ENCODE peak calls at places on chromosome 9, in four cellular contexts. V is WTC11, W is A549, T is K562. F is an unnamed sample.

GRCh38 chr9:33080534-33080933 is 4.1 kb upstream of the SMU1 start:
- DNase-seq in V (no peak), T (no peak), W (no peak), F (no peak)

GRCh38 chr9:112532427-112532826 is 45.8 kb downstream of the KIAA1958 start:
- DNase-seq in W (no peak), T (no peak), V (no peak), F (no peak)

GRCh38 chr9:36207016-36207415 is 16.3 kb downstream of the CLTA start:
- DNase-seq in T (no peak), W (no peak), V (no peak), F (no peak)

GRCh38 chr9:2195211-2195610 is 180.1 kb downstream of the SMARCA2 start:
- DNase-seq in T (no peak), V (no peak), W (no peak), F (no peak)

GRCh38 chr9:101443358-101443757 is 7.8 kb upstream of the ALDOB start:
- DNase-seq in T (no peak), V (no peak), W (no peak), F (no peak)

GRCh38 chr9:8652282-8652681 is 852.7 kb upstream of the DMAC1 start:
- DNase-seq in V (no peak), W (no peak), T (no peak), F (no peak)

GRCh38 chr9:35076848-35077247 is 2.9 kb downstream of the FANCG start:
- DNase-seq in W (no peak), T (no peak), V (no peak), F (no peak)

GRCh38 chr9:89892053-89892419 is 287.2 kb downstream of the GADD45G start:
- DNase-seq in W (no peak), V (no peak), T (no peak), F (no peak)

GRCh38 chr9:20754556-20754955 is 70.5 kb downstream of the FOCAD start:
- DNase-seq in T (no peak), V (no peak), W (no peak), F (no peak)

GRCh38 chr9:113707953-113708695 is 168.0 kb upstream of the ZNF618 start:
- DNase-seq in V (no peak), W (no peak), T (no peak), F (no peak)

GRCh38 chr9:35733109-35733541 is 659 bp downstream of the CREB3 start:
- DNase-seq in V (peak; percentile 63), W (peak; percentile 78), T (peak; percentile 28), F (peak; percentile 60)

GRCh38 chr9:83047839-83048775 is 14.8 kb downstream of the RASEF start:
- DNase-seq in V (no peak), T (no peak), W (peak; percentile 80), F (no peak)

GRCh38 chr9:87711857-87712800 is 13.8 kb upstream of the CTSL start:
- DNase-seq in W (peak; percentile 81), T (no peak), V (no peak), F (peak; percentile 27)

GRCh38 chr9:3962467-3962866 is 337.4 kb downstream of the GLIS3 start:
- DNase-seq in V (no peak), W (peak; percentile 82), T (no peak), F (peak; percentile 80)

GRCh38 chr9:93950619-93951601 is 4.2 kb downstream of the BARX1 start:
- DNase-seq in W (no peak), V (peak; percentile 62), T (no peak), F (no peak)

GRCh38 chr9:95341262-95342011 is 23.9 kb upstream of the FANCC start:
- DNase-seq in T (no peak), W (peak; percentile 38), V (peak; percentile 25), F (no peak)

GRCh38 chr9:4114569-4115505 is 185.0 kb downstream of the GLIS3 start:
- DNase-seq in T (no peak), W (peak; percentile 35), V (no peak), F (no peak)

GRCh38 chr9:113523421-113524141 is 60.1 kb downstream of the RGS3 start:
- DNase-seq in T (peak; percentile 23), W (no peak), V (no peak), F (no peak)

GRCh38 chr9:93953492-93954435 is 1.4 kb downstream of the BARX1 start:
- DNase-seq in T (no peak), W (no peak), V (peak; percentile 36), F (no peak)

GRCh38 chr9:132858756-132859155 is 19.3 kb downstream of the AK8 start:
- DNase-seq in W (no peak), T (no peak), V (no peak), F (no peak)

GRCh38 chr9:138022756-138023393 is 145.3 kb downstream of the CACNA1B start:
- DNase-seq in T (peak; percentile 3), W (no peak), V (peak; percentile 66), F (no peak)

GRCh38 chr9:94591876-94592275 is 1.7 kb downstream of the FBP2 start:
- DNase-seq in V (no peak), W (no peak), T (no peak), F (no peak)

GRCh38 chr9:133205996-133206931 is 2.8 kb downstream of the OBP2B start:
- DNase-seq in V (no peak), T (no peak), W (no peak), F (no peak)

GRCh38 chr9:33718987-33719386 is 76.4 kb upstream of the PRSS3 start:
- DNase-seq in T (no peak), W (no peak), V (no peak), F (no peak)

GRCh38 chr9:126989847-126990821 is 75.6 kb downstream of the RALGPS1 start:
- DNase-seq in V (peak; percentile 23), W (no peak), T (no peak), F (no peak)

GRCh38 chr9:116073826-116074225 is 79.8 kb upstream of the PAPPA start:
- DNase-seq in T (no peak), V (no peak), W (no peak), F (no peak)

GRCh38 chr9:92059045-92059444 is 56.2 kb downstream of the SPTLC1 start:
- DNase-seq in V (no peak), T (no peak), W (no peak), F (no peak)

GRCh38 chr9:132670816-132671371 is 630 bp downstream of the GTF3C4 start:
- DNase-seq in T (peak; percentile 36), W (peak; percentile 26), V (peak; percentile 41), F (no peak)

GRCh38 chr9:113463418-113464285 is at the start of gene RGS3:
- DNase-seq in W (peak; percentile 68), T (peak; percentile 57), V (peak; percentile 86), F (peak; percentile 66)

GRCh38 chr9:3468407-3469205 is 57.2 kb downstream of the RFX3 start:
- DNase-seq in T (no peak), W (no peak), V (no peak), F (no peak)

GRCh38 chr9:97615439-97616072 is 17.6 kb downstream of the TSTD2 start:
- DNase-seq in V (peak; percentile 64), T (peak; percentile 55), W (peak; percentile 64), F (peak; percentile 39)

GRCh38 chr9:129333961-129334743 is 156.1 kb upstream of the IER5L start:
- DNase-seq in V (peak; percentile 91), T (peak; percentile 69), W (peak; percentile 99), F (peak; percentile 94)

GRCh38 chr9:134922066-134922931 is 4.6 kb upstream of the FCN1 start:
- DNase-seq in W (no peak), T (no peak), V (no peak), F (no peak)

GRCh38 chr9:117245225-117245624 is 169.6 kb downstream of the ASTN2 start:
- DNase-seq in W (no peak), T (no peak), V (no peak), F (no peak)

GRCh38 chr9:89882876-89883275 is 278.1 kb downstream of the GADD45G start:
- DNase-seq in W (no peak), T (no peak), V (no peak), F (no peak)

GRCh38 chr9:86731511-86731993 is 215.8 kb downstream of the GAS1 start:
- DNase-seq in V (no peak), T (no peak), W (no peak), F (no peak)

DNA sequence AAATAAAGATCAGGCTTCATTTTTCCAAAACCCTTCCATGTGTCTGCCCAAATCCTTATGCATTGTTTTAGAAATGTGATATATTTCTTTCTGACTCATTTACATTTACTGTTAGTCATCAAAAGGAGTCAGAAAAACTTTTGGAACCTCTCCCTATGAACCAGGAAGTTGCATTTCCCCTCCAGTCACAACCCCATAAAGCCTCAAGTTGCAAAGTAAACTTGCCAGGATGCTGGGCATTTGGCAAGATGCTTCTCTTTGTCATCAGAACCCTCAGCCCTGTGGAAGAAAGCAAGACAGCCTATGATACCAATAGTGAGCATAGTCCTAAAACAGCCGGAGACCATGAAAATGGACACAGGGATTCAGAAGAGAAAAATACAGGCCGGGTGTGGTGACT is 84.2 kb downstream of the MUSK start:
- DNase-seq in T (no peak), V (no peak), W (peak; percentile 88), F (no peak)
- TF ChIP-seq JUN in T (no peak), V (no peak), W (peak; percentile 60), F (no peak)

GRCh38 chr9:130433168-130433946 is 11.4 kb upstream of the ASS1 start:
- DNase-seq in W (peak; percentile 68), V (peak; percentile 76), T (no peak), F (no peak)
- TF ChIP-seq HMGXB4 in W (no peak), V (peak; percentile 96), T (no peak), F (peak; percentile 92)

DNA sequence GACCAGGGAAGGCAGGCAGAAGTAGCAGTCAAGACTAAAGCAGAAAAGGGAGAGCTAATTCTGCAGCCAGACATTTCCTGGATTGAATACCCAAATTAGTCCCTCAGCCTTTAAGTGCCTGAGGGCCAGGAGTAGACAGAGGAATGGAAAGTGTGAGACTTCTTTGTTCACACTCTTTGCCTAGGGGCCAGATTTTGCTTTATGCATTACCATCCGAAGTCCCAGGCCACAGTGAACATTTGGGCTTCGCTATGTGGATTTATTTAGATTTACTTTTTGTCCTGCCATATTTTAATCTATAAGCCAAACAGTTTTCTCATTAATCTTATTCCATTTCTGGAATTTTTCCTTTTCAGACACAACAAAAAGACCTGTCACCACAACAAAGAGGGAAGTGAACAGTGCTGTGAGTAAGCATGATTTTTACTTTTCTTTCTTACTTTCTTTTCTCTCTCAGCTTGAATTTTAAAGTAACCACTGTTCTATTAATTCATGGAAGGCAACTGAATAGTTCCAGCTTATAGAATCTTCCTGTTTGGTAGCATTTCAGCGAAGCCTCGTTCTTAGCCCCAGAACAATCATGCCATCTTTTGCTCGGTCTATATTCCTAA is 52.6 kb downstream of the PDCD1LG2 start:
- DNase-seq in W (no peak), V (no peak), T (no peak), F (no peak)
- TF ChIP-seq JUN in W (no peak), V (no peak), T (no peak), F (no peak)

GRCh38 chr9:131645078-131645776 is 94.6 kb downstream of the RAPGEF1 start:
- DNase-seq in T (no peak), W (no peak), V (no peak), F (no peak)
- TF ChIP-seq HMGXB4 in T (no peak), W (no peak), V (no peak), F (no peak)

F was measured in HepG2.